ENCODE peak calls at places on chromosomes 5 and 9, in seven cellular contexts. W, A, V, X, H, L and U are unnamed samples.

GRCh38 chr5:168624850-168625357 is 45.7 kb upstream of the PANK3 start:
- DNase-seq in W (no peak), A (no peak), V (no peak), X (no peak), H (peak), L (no peak), U (no peak)

GRCh38 chr9:79489241-79490000 is 82.3 kb upstream of the TLE4 start:
- DNase-seq in W (peak), A (peak), V (peak), X (peak), H (peak), L (no peak), U (peak)

GRCh38 chr9:5688109-5688508 is 59.2 kb downstream of the RIC1 start:
- DNase-seq in W (peak), A (no peak), V (no peak), X (no peak), H (peak), L (no peak), U (no peak)

GRCh38 chr5:165525268-165525667 is 2019.8 kb downstream of the MAT2B start:
- DNase-seq in W (peak), A (no peak), V (no peak), X (no peak), H (peak), L (no peak), U (peak)

GRCh38 chr9:70609542-70610286 is 195.3 kb upstream of the KLF9 start:
- DNase-seq in W (peak), A (peak), V (no peak), X (no peak), H (peak), L (no peak), U (peak)

GRCh38 chr9:20087481-20087880 is 298.6 kb upstream of the SLC24A2 start:
- DNase-seq in W (peak), A (no peak), V (no peak), X (no peak), H (no peak), L (no peak), U (no peak)

GRCh38 chr9:31839273-31839672 is 545.2 kb upstream of the ACO1 start:
- DNase-seq in W (no peak), A (no peak), V (no peak), X (peak), H (no peak), L (no peak), U (no peak)

GRCh38 chr5:158609729-158610128 is 490.0 kb downstream of the EBF1 start:
- DNase-seq in W (peak), A (peak), V (no peak), X (no peak), H (no peak), L (no peak), U (no peak)

GRCh38 chr5:167552356-167552755 is 739.1 kb upstream of the WWC1 start:
- DNase-seq in W (no peak), A (no peak), V (no peak), X (peak), H (no peak), L (no peak), U (no peak)

GRCh38 chr5:167554564-167555254 is 736.7 kb upstream of the WWC1 start:
- DNase-seq in W (no peak), A (no peak), V (no peak), X (no peak), H (no peak), L (no peak), U (no peak)

DNA sequence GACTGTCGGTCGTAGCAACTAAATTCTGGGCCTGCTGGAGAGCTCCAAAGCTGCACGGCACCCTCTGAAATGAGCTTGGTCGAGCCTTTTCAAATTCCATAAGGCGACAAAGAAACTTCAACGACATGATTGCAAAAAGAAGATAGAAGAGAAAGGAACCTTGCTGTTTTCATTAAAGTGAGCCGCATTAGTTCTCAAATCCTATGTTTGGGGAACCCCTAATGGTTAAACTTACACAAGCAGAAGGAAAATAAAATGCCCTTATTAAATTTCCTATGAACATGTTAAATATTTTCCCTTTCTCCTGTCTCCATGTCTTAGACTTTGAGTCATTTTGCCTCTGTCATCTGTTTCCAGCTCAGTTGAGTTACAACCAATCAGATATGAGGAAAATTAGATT is 735.7 kb upstream of the WWC1 start:
- DNase-seq in W (no peak), A (no peak), V (no peak), X (peak), H (no peak), L (no peak), U (peak)
- TF ChIP-seq CTCF in W (peak), A (no peak), V (no peak), X (peak), H (no peak), L (no peak), U (no peak)

DNA sequence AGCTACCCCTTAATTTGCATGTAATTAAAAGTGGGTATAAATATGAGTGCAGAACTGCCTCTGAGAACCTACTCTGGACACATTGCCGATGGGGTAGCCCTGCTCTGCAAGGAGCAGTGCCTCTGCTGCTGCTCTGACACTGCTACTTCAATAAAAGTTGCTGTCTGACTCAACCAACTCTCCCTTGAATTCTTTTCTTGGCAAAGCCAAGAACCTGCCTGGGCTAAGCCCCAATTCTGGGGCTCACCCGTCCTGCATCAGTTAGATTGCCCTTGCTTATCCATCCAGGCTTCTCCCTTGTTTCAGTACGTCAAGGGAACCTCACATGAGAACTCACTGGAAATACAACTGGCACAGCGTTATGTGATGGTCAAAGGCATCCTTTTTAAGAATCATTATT is 44.1 kb downstream of the FBXL7 start:
- DNase-seq in W (peak), A (no peak), V (no peak), X (no peak), H (no peak), L (no peak), U (no peak)
- TF ChIP-seq CTCF in W (no peak), A (no peak), V (no peak), X (no peak), H (no peak), L (no peak), U (no peak)

DNA sequence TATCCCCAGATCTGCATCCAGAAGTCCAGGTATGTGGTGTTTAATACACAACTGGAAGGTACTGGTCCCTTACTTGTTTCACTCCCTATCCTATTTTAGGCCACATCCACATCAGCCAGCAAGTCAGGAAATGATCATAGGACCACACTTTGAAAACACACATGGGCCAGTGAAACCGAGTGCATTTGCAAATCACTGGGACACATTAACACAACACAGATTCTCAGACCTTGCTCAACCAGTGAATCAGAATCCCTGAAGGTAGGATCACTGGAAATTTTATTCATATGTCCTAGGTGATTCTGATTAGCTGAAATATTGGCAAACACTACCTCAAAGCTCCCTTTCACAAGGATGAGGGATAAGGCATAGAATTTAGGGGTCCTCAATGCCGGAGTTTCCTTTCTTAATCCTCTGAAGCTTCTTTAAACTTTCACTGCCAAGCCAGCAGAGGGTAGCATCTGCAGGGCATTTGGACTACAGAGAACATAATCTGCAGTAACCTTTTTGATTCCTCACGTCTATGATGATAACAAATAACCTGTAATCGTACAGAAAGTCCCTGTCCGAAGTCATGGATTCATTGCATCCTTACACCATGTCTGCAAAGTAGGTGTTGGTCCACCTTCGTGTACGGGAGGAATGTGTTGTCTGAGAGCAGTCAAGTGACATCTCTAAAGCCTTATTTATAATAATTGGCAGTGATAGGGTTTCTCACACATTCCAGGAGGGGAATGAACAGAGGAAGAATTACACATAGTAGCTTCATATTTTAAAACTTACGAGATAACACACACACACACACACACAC is 11.0 kb upstream of the ABLIM3 start:
- DNase-seq in W (no peak), A (no peak), V (no peak), X (peak), H (peak), L (no peak), U (no peak)
- TF ChIP-seq CTCF in W (peak), A (peak), V (peak), X (peak), H (peak), L (no peak), U (no peak)

GRCh38 chr5:10576121-10576789 is 12.4 kb downstream of the ANKRD33B start:
- DNase-seq in W (no peak), A (no peak), V (no peak), X (no peak), H (no peak), L (no peak), U (no peak)
- TF ChIP-seq CTCF in W (no peak), A (no peak), V (no peak), X (no peak), H (no peak), L (no peak), U (no peak)